ENCODE peak calls at places on chromosomes 4 and X, in five cellular contexts. Q, K, X, A and L are unnamed samples.

GRCh38 chr4:57098945-57099344 is 11.2 kb downstream of the IGFBP7 start:
- DNase-seq in K (no peak), A (no peak), Q (no peak), X (peak; percentile 87), L (no peak)

GRCh38 chr4:2096073-2096609 is 37.0 kb downstream of the NAT8L start:
- DNase-seq in X (no peak), Q (no peak), K (no peak), A (no peak), L (no peak)

GRCh38 chr4:158172558-158173258 is at the start of gene GASK1B:
- DNase-seq in K (no peak), A (no peak), X (peak; percentile 81), Q (peak; percentile 76), L (peak; percentile 28)

GRCh38 chr4:73891739-73892405 is 22.7 kb downstream of the CXCL1 start:
- DNase-seq in A (no peak), K (no peak), Q (no peak), X (peak; percentile 89), L (no peak)

GRCh38 chr4:31237242-31237641 is 517.1 kb downstream of the PCDH7 start:
- DNase-seq in A (no peak), K (no peak), Q (no peak), X (no peak), L (no peak)

GRCh38 chr4:168654206-168655174 is 157.6 kb downstream of the PALLD start:
- DNase-seq in A (peak; percentile 55), K (no peak), X (peak; percentile 51), Q (no peak), L (peak; percentile 51)

GRCh38 chrX:12390301-12390700 is 252.0 kb downstream of the FRMPD4 start:
- DNase-seq in Q (no peak), X (peak; percentile 51), A (no peak), K (no peak), L (no peak)

GRCh38 chrX:65630771-65631170 is 36.7 kb upstream of the MSN start:
- DNase-seq in K (no peak), Q (no peak), A (no peak), X (no peak), L (no peak)

GRCh38 chr4:47270226-47270888 is 193.1 kb downstream of the COMMD8 start:
- DNase-seq in Q (peak; percentile 21), A (no peak), X (no peak), K (no peak), L (no peak)

GRCh38 chrX:23634181-23634580 is 33.1 kb upstream of the PRDX4 start:
- DNase-seq in A (no peak), X (peak; percentile 17), K (no peak), Q (no peak), L (no peak)

GRCh38 chr4:74278490-74278889 is 29.8 kb upstream of the EPGN start:
- DNase-seq in K (no peak), A (no peak), Q (no peak), X (no peak), L (no peak)

GRCh38 chrX:8235026-8235425 is 64.0 kb upstream of the VCX2 start:
- DNase-seq in K (no peak), A (no peak), Q (no peak), X (no peak), L (no peak)

GRCh38 chrX:21926527-21927278 is 13.8 kb upstream of the SMS start:
- DNase-seq in Q (peak; percentile 60), K (no peak), A (no peak), X (peak; percentile 90), L (peak; percentile 22)

GRCh38 chrX:19554786-19555185 is 39.5 kb upstream of the MAP3K15 start:
- DNase-seq in K (no peak), X (peak; percentile 61), Q (no peak), A (no peak), L (no peak)

GRCh38 chr4:60682901-60683300 is 517.2 kb upstream of the ADGRL3 start:
- DNase-seq in Q (no peak), K (no peak), X (peak; percentile 59), A (no peak), L (no peak)

GRCh38 chrX:148854351-148854750 is 353.9 kb downstream of the AFF2 start:
- DNase-seq in A (no peak), X (peak; percentile 2), K (no peak), Q (no peak), L (no peak)

GRCh38 chrX:68415289-68415688 is 18.0 kb downstream of the OPHN1 start:
- DNase-seq in X (no peak), Q (no peak), A (peak; percentile 36), K (no peak), L (peak; percentile 6)

GRCh38 chrX:38717871-38718270 is 83.4 kb upstream of the MID1IP1 start:
- DNase-seq in A (no peak), K (no peak), X (peak; percentile 21), Q (peak; percentile 7), L (peak; percentile 10)

GRCh38 chrX:139889760-139890159 is 43.1 kb downstream of the ATP11C start:
- DNase-seq in K (no peak), Q (no peak), A (no peak), X (peak; percentile 26), L (no peak)

GRCh38 chrX:142804085-142804484 is 221.6 kb upstream of the SPANXN4 start:
- DNase-seq in K (no peak), X (no peak), Q (no peak), A (no peak), L (no peak)

GRCh38 chr4:152687974-152688599 is 8.3 kb upstream of the TMEM154 start:
- DNase-seq in A (no peak), X (no peak), Q (no peak), K (no peak), L (no peak)

GRCh38 chr4:68599150-68599549 is 23.0 kb upstream of the UGT2B17 start:
- DNase-seq in A (no peak), K (no peak), Q (no peak), X (no peak), L (no peak)

GRCh38 chrX:132169554-132169953 is 41.7 kb upstream of the FRMD7 start:
- DNase-seq in Q (no peak), X (no peak), K (no peak), A (no peak), L (no peak)

GRCh38 chrX:120260369-120260768 is 9.8 kb downstream of the ZBTB33 start:
- DNase-seq in X (no peak), A (peak; percentile 37), K (no peak), Q (no peak), L (no peak)

GRCh38 chrX:113412106-113412505 is 571.5 kb upstream of the AMOT start:
- DNase-seq in A (no peak), Q (no peak), X (no peak), K (no peak), L (no peak)

GRCh38 chr4:110514889-110515479 is 39.0 kb downstream of the ENPEP start:
- DNase-seq in Q (peak; percentile 39), A (no peak), X (peak; percentile 52), K (no peak), L (no peak)

GRCh38 chrX:41596586-41596985 is 92.2 kb upstream of the GPR34 start:
- DNase-seq in X (peak; percentile 27), K (no peak), A (no peak), Q (no peak), L (no peak)

GRCh38 chr4:150244600-150244999 is 166.4 kb downstream of the DCLK2 start:
- DNase-seq in X (peak; percentile 66), Q (no peak), A (no peak), K (no peak), L (no peak)

GRCh38 chr4:7422098-7422897 is 12.4 kb downstream of the PSAPL1 start:
- DNase-seq in Q (no peak), K (no peak), X (no peak), A (no peak), L (no peak)

GRCh38 chrX:134244043-134244442 is 7.1 kb downstream of the CCDC160 start:
- DNase-seq in A (no peak), Q (no peak), K (no peak), X (peak; percentile 50), L (peak; percentile 24)

GRCh38 chr4:7324651-7325121 is 110.0 kb downstream of the PSAPL1 start:
- DNase-seq in A (no peak), Q (no peak), X (no peak), K (no peak), L (no peak)

GRCh38 chr4:106333186-106333585 is 16.8 kb downstream of the AIMP1 start:
- DNase-seq in A (no peak), Q (no peak), X (no peak), K (no peak), L (no peak)

GRCh38 chrX:23981222-23981621 is 45.8 kb downstream of the KLHL15 start:
- DNase-seq in K (no peak), Q (no peak), X (no peak), A (no peak), L (no peak)

DNA sequence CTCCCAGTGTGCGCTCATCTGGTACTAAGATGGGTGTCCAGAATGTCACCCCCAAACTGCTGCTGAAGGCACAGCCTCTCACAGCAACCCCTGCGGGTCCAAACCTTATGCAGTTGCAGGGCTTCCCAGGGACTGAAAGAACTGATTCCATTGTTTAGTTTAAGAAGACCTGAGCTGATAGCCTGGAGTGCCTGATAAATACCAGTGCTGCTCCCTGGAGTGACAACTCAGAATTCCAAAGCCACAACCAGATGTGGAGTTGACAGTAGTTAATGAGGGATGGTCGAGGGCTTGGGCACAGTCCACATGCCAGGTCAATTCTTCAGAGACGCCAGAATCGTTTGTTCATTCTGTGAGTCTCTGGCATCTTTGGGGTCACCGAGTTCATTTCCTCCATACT is 71.2 kb downstream of the LNX1 start:
- DNase-seq in Q (no peak), A (no peak), K (no peak), X (no peak), L (no peak)
- TF ChIP-seq CTCF in Q (no peak), A (no peak), K (no peak), X (no peak), L (no peak)

GRCh38 chrX:105822138-105823091 is at the start of gene NRK:
- DNase-seq in K (no peak), X (peak; percentile 28), A (no peak), Q (peak; percentile 25), L (no peak)
- TF ChIP-seq CTCF in K (no peak), X (no peak), A (no peak), Q (peak; percentile 16), L (no peak)

GRCh38 chr4:27318740-27319139 is 458.1 kb downstream of the STIM2 start:
- DNase-seq in X (peak; percentile 71), K (no peak), A (no peak), Q (peak; percentile 57), L (peak; percentile 55)
- TF ChIP-seq CTCF in X (peak; percentile 58), K (no peak), A (no peak), Q (peak; percentile 64), L (no peak)

DNA sequence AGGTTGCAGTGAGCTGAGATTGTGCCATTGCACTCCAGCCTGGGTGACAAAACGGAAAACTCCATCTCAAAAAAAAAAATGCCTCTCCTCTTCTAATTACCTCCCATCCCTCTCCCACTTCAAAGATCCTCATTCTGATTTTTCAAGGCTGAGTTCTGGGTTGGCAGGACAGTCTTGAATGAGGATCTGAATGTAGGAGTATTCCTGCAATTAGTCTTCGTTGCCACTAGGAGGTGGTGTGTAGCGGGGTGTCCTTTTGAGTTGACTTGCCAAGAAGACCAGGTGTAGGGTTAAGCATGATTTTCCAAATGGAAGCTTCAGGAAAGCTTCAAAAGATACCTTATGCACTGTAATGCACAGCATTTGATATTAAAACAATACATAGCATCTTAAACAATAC is 169.9 kb downstream of the ASMT start:
- DNase-seq in A (no peak), Q (no peak), K (no peak), X (no peak), L (no peak)
- TF ChIP-seq CTCF in A (no peak), Q (no peak), K (no peak), X (no peak), L (no peak)